ENCODE peak calls at places on chromosomes 12 and 14, in five cellular contexts. One of them, this sample, is unnamed.

GRCh38 chr12:58583541-58583940 is 336.8 kb downstream of the LRIG3 start:
- DNase-seq in body of pancreas: no peak
- DNase-seq in esophagus squamous epithelium: no peak
- DNase-seq in stomach: no peak
- DNase-seq in adrenal gland: no peak
- DNase-seq in this sample: no peak

GRCh38 chr14:84988391-84988790 is 541.6 kb upstream of the FLRT2 start:
- DNase-seq in body of pancreas: no peak
- DNase-seq in esophagus squamous epithelium: no peak
- DNase-seq in stomach: no peak
- DNase-seq in adrenal gland: no peak
- DNase-seq in this sample: no peak

GRCh38 chr12:46209914-46210834 is 58.7 kb downstream of the SLC38A1 start:
- DNase-seq in body of pancreas: peak; percentile 89
- DNase-seq in esophagus squamous epithelium: no peak
- DNase-seq in stomach: peak; percentile 63
- DNase-seq in adrenal gland: no peak
- DNase-seq in this sample: peak; percentile 51

GRCh38 chr14:88669346-88669745 is 106.5 kb downstream of the ZC3H14 start:
- DNase-seq in body of pancreas: no peak
- DNase-seq in esophagus squamous epithelium: no peak
- DNase-seq in stomach: no peak
- DNase-seq in adrenal gland: no peak
- DNase-seq in this sample: no peak

GRCh38 chr14:55458800-55459577 is 18.6 kb upstream of the TBPL2 start:
- DNase-seq in body of pancreas: no peak
- DNase-seq in esophagus squamous epithelium: no peak
- DNase-seq in stomach: no peak
- DNase-seq in adrenal gland: no peak
- DNase-seq in this sample: no peak

GRCh38 chr12:74906224-74906623 is 303.4 kb downstream of the KCNC2 start:
- DNase-seq in body of pancreas: no peak
- DNase-seq in esophagus squamous epithelium: no peak
- DNase-seq in stomach: no peak
- DNase-seq in adrenal gland: no peak
- DNase-seq in this sample: no peak

GRCh38 chr12:29309320-29309902 is 71.6 kb downstream of the ERGIC2 start:
- DNase-seq in body of pancreas: no peak
- DNase-seq in esophagus squamous epithelium: no peak
- DNase-seq in stomach: no peak
- DNase-seq in adrenal gland: no peak
- DNase-seq in this sample: no peak

GRCh38 chr14:101969480-101969879 is 5.1 kb downstream of the DYNC1H1 start:
- DNase-seq in body of pancreas: no peak
- DNase-seq in esophagus squamous epithelium: no peak
- DNase-seq in stomach: no peak
- DNase-seq in adrenal gland: peak; percentile 45
- DNase-seq in this sample: no peak

GRCh38 chr12:132148368-132149045 is 4.2 kb downstream of the NOC4L start:
- DNase-seq in body of pancreas: peak; percentile 4
- DNase-seq in esophagus squamous epithelium: no peak
- DNase-seq in stomach: no peak
- DNase-seq in adrenal gland: no peak
- DNase-seq in this sample: no peak

GRCh38 chr14:72104011-72104613 is 171.9 kb downstream of the RGS6 start:
- DNase-seq in body of pancreas: peak; percentile 64
- DNase-seq in esophagus squamous epithelium: no peak
- DNase-seq in stomach: no peak
- DNase-seq in adrenal gland: no peak
- DNase-seq in this sample: no peak

GRCh38 chr12:103495783-103496456 is at the start of gene C12orf42:
- DNase-seq in body of pancreas: peak; percentile 31
- DNase-seq in esophagus squamous epithelium: no peak
- DNase-seq in stomach: no peak
- DNase-seq in adrenal gland: peak; percentile 61
- DNase-seq in this sample: no peak

GRCh38 chr12:80262372-80263170 is 163.2 kb downstream of the OTOGL start:
- DNase-seq in body of pancreas: no peak
- DNase-seq in esophagus squamous epithelium: no peak
- DNase-seq in stomach: no peak
- DNase-seq in adrenal gland: no peak
- DNase-seq in this sample: no peak

GRCh38 chr14:68789002-68789797 is 3.7 kb downstream of the ZFP36L1 start:
- DNase-seq in body of pancreas: peak; percentile 90
- DNase-seq in esophagus squamous epithelium: peak; percentile 23
- DNase-seq in stomach: peak; percentile 88
- DNase-seq in adrenal gland: peak; percentile 91
- DNase-seq in this sample: peak; percentile 87

GRCh38 chr12:48021485-48022179 is 17.4 kb upstream of the COL2A1 start:
- DNase-seq in body of pancreas: no peak
- DNase-seq in esophagus squamous epithelium: no peak
- DNase-seq in stomach: peak; percentile 55
- DNase-seq in adrenal gland: no peak
- DNase-seq in this sample: no peak

GRCh38 chr14:78088941-78089340 is 81.2 kb upstream of the NRXN3 start:
- DNase-seq in body of pancreas: no peak
- DNase-seq in esophagus squamous epithelium: no peak
- DNase-seq in stomach: no peak
- DNase-seq in adrenal gland: no peak
- DNase-seq in this sample: no peak

GRCh38 chr14:61705017-61705416 is 9.7 kb downstream of the HIF1A start:
- DNase-seq in body of pancreas: no peak
- DNase-seq in esophagus squamous epithelium: no peak
- DNase-seq in stomach: no peak
- DNase-seq in adrenal gland: no peak
- DNase-seq in this sample: no peak

GRCh38 chr14:86296173-86296572 is 766.2 kb downstream of the FLRT2 start:
- DNase-seq in body of pancreas: no peak
- DNase-seq in esophagus squamous epithelium: no peak
- DNase-seq in stomach: no peak
- DNase-seq in adrenal gland: no peak
- DNase-seq in this sample: no peak

GRCh38 chr14:55153951-55154350 is 24.9 kb downstream of the LGALS3 start:
- DNase-seq in body of pancreas: no peak
- DNase-seq in esophagus squamous epithelium: no peak
- DNase-seq in stomach: no peak
- DNase-seq in adrenal gland: no peak
- DNase-seq in this sample: no peak

GRCh38 chr12:52050116-52050770 is 999 bp upstream of the NR4A1 start:
- DNase-seq in body of pancreas: peak; percentile 76
- DNase-seq in esophagus squamous epithelium: no peak
- DNase-seq in stomach: peak; percentile 67
- DNase-seq in adrenal gland: peak; percentile 79
- DNase-seq in this sample: no peak

GRCh38 chr12:132374821-132375445 is 45.5 kb upstream of the GALNT9 start:
- DNase-seq in body of pancreas: no peak
- DNase-seq in esophagus squamous epithelium: no peak
- DNase-seq in stomach: no peak
- DNase-seq in adrenal gland: no peak
- DNase-seq in this sample: no peak

GRCh38 chr14:38261620-38262019 is 5.7 kb upstream of the CLEC14A start:
- DNase-seq in body of pancreas: no peak
- DNase-seq in esophagus squamous epithelium: no peak
- DNase-seq in stomach: no peak
- DNase-seq in adrenal gland: no peak
- DNase-seq in this sample: no peak

GRCh38 chr12:67068773-67069450 is 200.2 kb upstream of the CAND1 start:
- DNase-seq in body of pancreas: peak; percentile 76
- DNase-seq in esophagus squamous epithelium: no peak
- DNase-seq in stomach: peak; percentile 34
- DNase-seq in adrenal gland: peak; percentile 58
- DNase-seq in this sample: peak; percentile 85

GRCh38 chr14:70822706-70823185 is 13.4 kb upstream of the MAP3K9 start:
- DNase-seq in body of pancreas: peak; percentile 30
- DNase-seq in esophagus squamous epithelium: no peak
- DNase-seq in stomach: peak; percentile 41
- DNase-seq in adrenal gland: no peak
- DNase-seq in this sample: no peak

GRCh38 chr14:70823281-70823680 is 14.0 kb upstream of the MAP3K9 start:
- DNase-seq in body of pancreas: no peak
- DNase-seq in esophagus squamous epithelium: no peak
- DNase-seq in stomach: no peak
- DNase-seq in adrenal gland: no peak
- DNase-seq in this sample: no peak

GRCh38 chr14:70821581-70821915 is 12.2 kb upstream of the MAP3K9 start:
- DNase-seq in body of pancreas: no peak
- DNase-seq in esophagus squamous epithelium: no peak
- DNase-seq in stomach: peak; percentile 25
- DNase-seq in adrenal gland: no peak
- DNase-seq in this sample: no peak

GRCh38 chr14:70827366-70828151 is 18.2 kb upstream of the MAP3K9 start:
- DNase-seq in body of pancreas: no peak
- DNase-seq in esophagus squamous epithelium: no peak
- DNase-seq in stomach: no peak
- DNase-seq in adrenal gland: no peak
- DNase-seq in this sample: peak; percentile 5

DNA sequence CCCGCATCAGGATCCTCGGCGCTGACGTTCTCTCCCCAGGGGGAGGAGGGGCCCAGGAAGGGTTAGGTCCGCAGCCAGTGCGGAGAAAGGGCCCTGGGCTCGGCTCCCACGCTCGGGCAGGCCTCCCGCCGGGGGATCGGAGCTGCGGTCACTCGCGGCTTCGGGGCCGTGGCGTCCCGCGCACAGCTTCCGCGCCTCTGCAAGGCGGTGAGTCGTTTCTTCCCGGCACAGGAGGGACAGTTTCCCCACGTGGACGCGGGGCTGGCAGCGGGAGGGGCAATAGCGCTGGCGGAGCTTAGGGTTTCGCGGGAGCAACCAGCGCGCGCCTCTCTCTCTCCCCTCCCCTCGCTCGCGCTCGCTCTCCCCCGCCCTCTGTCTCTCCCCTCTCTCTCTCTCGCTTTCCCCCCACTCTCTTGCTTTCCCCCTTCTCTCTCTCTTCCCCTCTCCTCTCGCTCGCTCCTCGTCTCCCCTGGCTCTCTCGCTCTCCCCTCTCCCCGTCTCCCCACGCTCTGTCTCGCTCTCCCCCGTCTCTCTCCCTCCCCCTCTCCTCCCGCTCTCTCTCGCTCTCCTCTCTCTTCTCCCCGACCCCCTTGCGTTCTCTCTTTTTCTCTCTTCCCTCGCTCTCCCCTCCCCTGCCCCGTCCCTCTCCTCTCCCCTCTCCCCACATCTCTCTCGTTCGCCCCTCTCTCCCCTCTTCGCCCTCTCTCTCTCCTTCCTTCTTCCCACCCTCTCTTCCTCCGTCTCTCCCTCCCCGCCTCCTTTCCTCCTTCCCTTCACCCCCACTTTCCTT is 12.8 kb upstream of the MAP3K9 start:
- DNase-seq in body of pancreas: peak; percentile 55
- DNase-seq in esophagus squamous epithelium: no peak
- DNase-seq in stomach: peak; percentile 56
- DNase-seq in adrenal gland: peak; percentile 66
- DNase-seq in this sample: peak; percentile 90
- TF ChIP-seq POLR2A in body of pancreas: peak; percentile 12
- TF ChIP-seq POLR2A in esophagus squamous epithelium: no peak
- TF ChIP-seq POLR2A in stomach: no peak
- TF ChIP-seq POLR2A in adrenal gland: peak; percentile 17
- TF ChIP-seq POLR2A in this sample: no peak

GRCh38 chr14:103232338-103232808 is 101.7 kb upstream of the EIF5 start:
- DNase-seq in body of pancreas: no peak
- DNase-seq in esophagus squamous epithelium: no peak
- DNase-seq in stomach: no peak
- DNase-seq in adrenal gland: no peak
- DNase-seq in this sample: no peak
- TF ChIP-seq CTCF in body of pancreas: no peak
- TF ChIP-seq CTCF in esophagus squamous epithelium: no peak
- TF ChIP-seq CTCF in stomach: no peak
- TF ChIP-seq CTCF in adrenal gland: no peak
- TF ChIP-seq CTCF in this sample: no peak

GRCh38 chr12:1663440-1664132 is 27.3 kb upstream of the ADIPOR2 start:
- DNase-seq in body of pancreas: no peak
- DNase-seq in esophagus squamous epithelium: no peak
- DNase-seq in stomach: no peak
- DNase-seq in adrenal gland: no peak
- DNase-seq in this sample: no peak

GRCh38 chr12:1657616-1658167 is 28.7 kb downstream of the WNT5B start:
- DNase-seq in body of pancreas: peak; percentile 52
- DNase-seq in esophagus squamous epithelium: no peak
- DNase-seq in stomach: peak; percentile 63
- DNase-seq in adrenal gland: no peak
- DNase-seq in this sample: no peak

GRCh38 chr12:1661553-1662335 is 29.1 kb upstream of the ADIPOR2 start:
- DNase-seq in body of pancreas: peak; percentile 98
- DNase-seq in esophagus squamous epithelium: peak; percentile 62
- DNase-seq in stomach: peak; percentile 96
- DNase-seq in adrenal gland: peak; percentile 97
- DNase-seq in this sample: peak; percentile 97

GRCh38 chr12:1662761-1663439 is 28.0 kb upstream of the ADIPOR2 start:
- DNase-seq in body of pancreas: peak; percentile 87
- DNase-seq in esophagus squamous epithelium: no peak
- DNase-seq in stomach: peak; percentile 73
- DNase-seq in adrenal gland: peak; percentile 79
- DNase-seq in this sample: peak; percentile 90

GRCh38 chr12:1660304-1661187 is 30.3 kb upstream of the ADIPOR2 start:
- DNase-seq in body of pancreas: peak; percentile 98
- DNase-seq in esophagus squamous epithelium: no peak
- DNase-seq in stomach: peak; percentile 96
- DNase-seq in adrenal gland: peak; percentile 87
- DNase-seq in this sample: peak; percentile 95
- TF ChIP-seq POLR2A in body of pancreas: peak; percentile 77
- TF ChIP-seq POLR2A in esophagus squamous epithelium: no peak
- TF ChIP-seq POLR2A in stomach: no peak
- TF ChIP-seq POLR2A in adrenal gland: no peak
- TF ChIP-seq POLR2A in this sample: no peak

DNA sequence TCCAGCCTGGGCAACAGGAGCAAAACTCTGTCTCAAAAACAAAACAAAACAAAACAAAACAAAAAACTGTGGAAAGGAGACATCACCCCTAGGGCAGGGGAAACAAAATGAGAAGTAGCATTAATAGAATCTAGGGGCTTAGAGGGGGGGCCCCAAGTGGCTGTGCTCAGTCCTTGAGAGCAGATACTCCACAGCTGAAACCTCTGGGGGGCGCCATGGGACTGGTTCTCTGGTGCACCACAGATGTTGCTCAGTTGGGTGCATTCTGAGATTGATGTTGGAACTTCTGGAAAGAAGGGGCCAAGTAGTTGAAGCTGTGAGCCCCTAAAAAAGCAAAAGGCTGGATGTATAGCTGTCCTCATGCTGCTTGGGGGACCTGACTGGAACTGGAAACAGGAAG is 11.8 kb upstream of the SYNE2 start:
- DNase-seq in body of pancreas: peak; percentile 26
- DNase-seq in esophagus squamous epithelium: no peak
- DNase-seq in stomach: peak; percentile 36
- DNase-seq in adrenal gland: no peak
- DNase-seq in this sample: no peak
- TF ChIP-seq CTCF in body of pancreas: no peak
- TF ChIP-seq CTCF in esophagus squamous epithelium: peak; percentile 35
- TF ChIP-seq CTCF in stomach: no peak
- TF ChIP-seq CTCF in adrenal gland: no peak
- TF ChIP-seq CTCF in this sample: no peak

DNA sequence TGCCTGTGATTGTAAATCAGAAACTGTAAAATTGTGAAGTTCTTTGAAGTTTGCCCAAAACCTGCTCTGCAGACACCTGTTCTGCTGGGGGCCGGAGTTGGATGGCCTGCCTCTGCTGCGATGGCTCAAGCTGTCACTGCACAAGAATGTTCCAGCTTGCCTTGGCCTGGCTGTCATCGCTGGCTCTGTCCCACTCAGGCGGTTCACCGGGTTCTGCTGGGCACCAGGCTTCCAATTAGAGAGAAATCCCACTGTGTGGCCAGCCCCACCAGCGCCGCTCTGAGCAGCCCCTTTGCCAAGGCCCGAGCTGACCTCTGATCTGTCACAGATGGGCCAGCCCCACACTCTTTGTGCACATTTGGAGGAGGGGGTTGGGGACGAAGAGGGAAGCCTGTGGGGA is 71.7 kb upstream of the GPATCH2L start:
- DNase-seq in body of pancreas: no peak
- DNase-seq in esophagus squamous epithelium: no peak
- DNase-seq in stomach: no peak
- DNase-seq in adrenal gland: no peak
- DNase-seq in this sample: no peak
- TF ChIP-seq POLR2A in body of pancreas: no peak
- TF ChIP-seq POLR2A in esophagus squamous epithelium: no peak
- TF ChIP-seq POLR2A in stomach: no peak
- TF ChIP-seq POLR2A in adrenal gland: no peak
- TF ChIP-seq POLR2A in this sample: no peak